ENCODE peak calls at places on chromosomes 4 and X, in six cellular contexts. R is K562, Z is adrenal gland, T is heart left ventricle, D is psoas muscle, I is astrocyte. A is an unnamed sample. For H3K36me3, the result is how much of the 10 kb centered on the place peaks cover.

GRCh38 chr4:84917087-84917821 is 49.2 kb downstream of the WDFY3 start:
- DNase-seq in R (no peak), Z (no peak), T (no peak), D (no peak), I (no peak), A (no peak)

GRCh38 chr4:108166441-108167315 is 2.1 kb downstream of the LEF1 start:
- DNase-seq in R (peak), Z (peak), T (no peak), D (no peak), I (peak), A (no peak)

GRCh38 chrX:73977542-73978169 is 326.3 kb upstream of the ZCCHC13 start:
- DNase-seq in R (no peak), Z (no peak), T (no peak), D (no peak), I (peak), A (no peak)

GRCh38 chr4:90992213-90992612 is 865.0 kb downstream of the CCSER1 start:
- DNase-seq in R (no peak), Z (no peak), T (no peak), D (no peak), I (no peak), A (no peak)

GRCh38 chr4:185535818-185536729 is 767 bp upstream of the PDLIM3 start:
- DNase-seq in R (no peak), Z (no peak), T (peak), D (peak), I (no peak), A (peak)

GRCh38 chr4:10096201-10096975 is 20.2 kb downstream of the WDR1 start:
- DNase-seq in R (peak), Z (peak), T (peak), D (peak), I (peak), A (peak)

GRCh38 chr4:77636902-77637301 is 31.3 kb downstream of the CXCL13 start:
- DNase-seq in R (no peak), Z (no peak), T (no peak), D (no peak), I (peak), A (no peak)

GRCh38 chrX:147917700-147918694 is 6.3 kb downstream of the FMR1 start:
- DNase-seq in R (no peak), Z (no peak), T (no peak), D (no peak), I (peak), A (no peak)

GRCh38 chr4:13527983-13528822 is 16.1 kb downstream of the NKX3-2 start:
- DNase-seq in R (peak), Z (no peak), T (no peak), D (no peak), I (no peak), A (no peak)

GRCh38 chr4:188346171-188346809 is 207.0 kb downstream of the TRIML1 start:
- DNase-seq in R (no peak), Z (no peak), T (no peak), D (no peak), I (no peak), A (no peak)

GRCh38 chr4:38667005-38667771 is 3.2 kb downstream of the KLF3 start:
- DNase-seq in R (peak), Z (peak), T (peak), D (peak), I (peak), A (peak)

GRCh38 chr4:101987623-101988243 is 197.2 kb downstream of the BANK1 start:
- DNase-seq in R (no peak), Z (no peak), T (no peak), D (no peak), I (no peak), A (no peak)

GRCh38 chrX:69149466-69150293 is 15.6 kb downstream of the PJA1 start:
- DNase-seq in R (no peak), Z (no peak), T (no peak), D (no peak), I (no peak), A (no peak)

GRCh38 chrX:136708348-136708747 is 60.4 kb downstream of the CD40LG start:
- DNase-seq in R (peak), Z (no peak), T (no peak), D (no peak), I (no peak), A (no peak)

GRCh38 chr4:47031713-47032404 is 492 bp downstream of the GABRB1 start:
- DNase-seq in R (no peak), Z (no peak), T (peak), D (no peak), I (no peak), A (no peak)

GRCh38 chr4:175253184-175253902 is 335.2 kb downstream of the ADAM29 start:
- DNase-seq in R (no peak), Z (no peak), T (no peak), D (no peak), I (no peak), A (no peak)

GRCh38 chr4:32417113-32417704 is 1697.0 kb downstream of the PCDH7 start:
- DNase-seq in R (no peak), Z (no peak), T (no peak), D (no peak), I (no peak), A (no peak)

GRCh38 chr4:76670631-76671030 is 227.3 kb downstream of the SOWAHB start:
- DNase-seq in R (no peak), Z (no peak), T (no peak), D (no peak), I (no peak), A (no peak)

GRCh38 chrX:150574824-150575409 is 6.5 kb downstream of the MTM1 start:
- DNase-seq in R (no peak), Z (no peak), T (no peak), D (no peak), I (no peak), A (no peak)

GRCh38 chr4:139419388-139419914 is 34.5 kb upstream of the RAB33B start:
- DNase-seq in R (no peak), Z (peak), T (peak), D (no peak), I (peak), A (peak)

GRCh38 chrX:132718411-132718810 is 229.6 kb upstream of the MBNL3 start:
- DNase-seq in R (no peak), Z (no peak), T (no peak), D (no peak), I (no peak), A (no peak)

GRCh38 chr4:149211961-149212360 is 603.7 kb downstream of the IQCM start:
- DNase-seq in R (no peak), Z (no peak), T (no peak), D (no peak), I (peak), A (no peak)

GRCh38 chr4:100907465-100908454 is 389.9 kb upstream of the EMCN start:
- DNase-seq in R (no peak), Z (no peak), T (no peak), D (no peak), I (peak), A (no peak)

GRCh38 chr4:8639777-8640720 is 47.5 kb downstream of the CPZ start:
- DNase-seq in R (no peak), Z (no peak), T (no peak), D (no peak), I (no peak), A (no peak)

GRCh38 chr4:46372878-46373277 is 17.1 kb downstream of the GABRA2 start:
- DNase-seq in R (no peak), Z (no peak), T (no peak), D (no peak), I (no peak), A (no peak)

GRCh38 chr4:87555751-87556619 is 26.8 kb upstream of the SPARCL1 start:
- DNase-seq in R (no peak), Z (peak), T (no peak), D (no peak), I (peak), A (no peak)

DNA sequence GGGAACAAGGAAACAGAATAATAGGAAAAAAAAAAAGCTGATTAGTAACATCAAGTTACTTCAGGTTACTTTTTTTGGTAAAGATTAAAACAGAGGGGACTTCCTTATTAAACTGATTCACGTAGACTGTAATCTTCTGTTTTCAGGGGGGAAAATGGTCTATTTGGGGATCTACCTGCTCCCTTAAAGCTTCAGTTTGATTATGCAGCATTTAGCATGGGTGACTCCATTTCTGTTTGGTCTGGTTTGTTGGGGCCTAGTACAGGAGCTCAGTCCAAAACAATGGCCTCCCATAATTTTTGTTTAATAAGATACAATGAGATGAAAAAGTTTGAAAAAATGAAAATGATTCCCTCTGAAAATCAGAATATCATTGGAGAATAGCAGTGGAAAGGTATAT is 34.6 kb downstream of the TEC start:
- DNase-seq in R (no peak), Z (no peak), T (no peak), D (no peak), I (no peak), A (no peak)
- TF ChIP-seq CTCF in R (no peak), Z (no peak), T (no peak), D (no peak), I (no peak), A (no peak)

DNA sequence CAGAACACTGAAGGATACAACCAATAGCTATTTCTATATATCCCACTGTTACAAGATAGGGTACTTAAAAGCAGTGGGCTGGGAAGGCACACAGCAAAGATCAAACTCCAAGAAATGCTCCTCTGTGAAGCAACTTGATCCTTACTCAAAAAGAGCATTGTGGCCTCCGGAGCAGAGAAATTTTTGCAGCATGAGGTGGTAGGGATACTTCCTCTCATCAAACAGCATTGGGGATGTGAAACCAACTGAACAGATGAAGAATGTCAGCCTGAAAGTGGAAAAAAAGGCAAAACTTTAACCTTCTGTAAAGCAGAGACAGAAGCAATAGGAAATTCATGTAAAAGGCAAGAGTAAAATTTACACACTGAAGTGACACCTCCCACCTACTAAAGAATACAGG is 92.2 kb downstream of the HUWE1 start:
- DNase-seq in R (no peak), Z (no peak), T (no peak), D (no peak), I (peak), A (no peak)
- H3K36me3 ChIP-seq in R (half or more), Z (half or more), T (half or more), D (half or more), I (half or more), A (under half)

GRCh38 chr4:27276322-27277073 is 415.9 kb downstream of the STIM2 start:
- DNase-seq in R (no peak), Z (no peak), T (no peak), D (no peak), I (no peak), A (no peak)
- H3K27ac ChIP-seq in R (no peak), Z (no peak), T (no peak), D (no peak), I (no peak), A (no peak)

GRCh38 chr4:1746265-1746691 is 25.0 kb downstream of the TACC3 start:
- DNase-seq in R (peak), Z (peak), T (peak), D (peak), I (peak), A (peak)

GRCh38 chr4:1744552-1744951 is 23.2 kb downstream of the TACC3 start:
- DNase-seq in R (no peak), Z (no peak), T (no peak), D (no peak), I (no peak), A (no peak)

GRCh38 chr4:1745165-1745564 is 23.8 kb downstream of the TACC3 start:
- DNase-seq in R (no peak), Z (no peak), T (no peak), D (no peak), I (no peak), A (no peak)

GRCh38 chr4:1746919-1747602 is 25.7 kb downstream of the TACC3 start:
- DNase-seq in R (no peak), Z (no peak), T (no peak), D (no peak), I (no peak), A (no peak)

DNA sequence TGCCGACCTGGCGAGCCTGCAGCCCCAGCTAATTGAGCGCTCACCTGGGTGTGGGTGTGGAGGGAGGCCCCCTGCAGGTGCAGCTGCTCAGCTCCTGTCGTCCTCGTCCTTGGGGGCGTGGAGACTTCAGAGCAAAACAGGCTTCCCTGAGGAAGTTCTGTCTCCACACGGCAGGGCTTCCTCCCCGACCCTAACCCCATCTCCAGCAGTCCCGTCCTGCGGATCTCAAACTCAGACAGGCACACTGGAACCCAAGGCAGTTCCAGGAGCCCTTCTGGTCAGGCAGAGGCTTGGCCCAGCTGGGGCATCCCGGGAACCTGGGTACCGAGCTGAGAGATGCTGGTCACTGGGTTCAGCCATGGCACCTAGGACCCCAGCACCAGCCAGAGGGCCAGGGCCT is 24.4 kb downstream of the TACC3 start:
- DNase-seq in R (no peak), Z (no peak), T (no peak), D (no peak), I (no peak), A (no peak)
- TF ChIP-seq CTCF in R (no peak), Z (no peak), T (no peak), D (no peak), I (no peak), A (no peak)

GRCh38 chr4:78722320-78722719 is 53.8 kb upstream of the BMP2K start:
- DNase-seq in R (no peak), Z (no peak), T (no peak), D (no peak), I (no peak), A (no peak)
- H3K36me3 ChIP-seq in R (under half), Z (under half), T (under half), D (under half), I (under half), A (under half)

GRCh38 chr4:151691639-151692442 is 69.0 kb downstream of the GATB start:
- DNase-seq in R (no peak), Z (no peak), T (peak), D (peak), I (no peak), A (no peak)
- H3K27ac ChIP-seq in R (no peak), Z (no peak), T (peak), D (peak), I (no peak), A (no peak)

DNA sequence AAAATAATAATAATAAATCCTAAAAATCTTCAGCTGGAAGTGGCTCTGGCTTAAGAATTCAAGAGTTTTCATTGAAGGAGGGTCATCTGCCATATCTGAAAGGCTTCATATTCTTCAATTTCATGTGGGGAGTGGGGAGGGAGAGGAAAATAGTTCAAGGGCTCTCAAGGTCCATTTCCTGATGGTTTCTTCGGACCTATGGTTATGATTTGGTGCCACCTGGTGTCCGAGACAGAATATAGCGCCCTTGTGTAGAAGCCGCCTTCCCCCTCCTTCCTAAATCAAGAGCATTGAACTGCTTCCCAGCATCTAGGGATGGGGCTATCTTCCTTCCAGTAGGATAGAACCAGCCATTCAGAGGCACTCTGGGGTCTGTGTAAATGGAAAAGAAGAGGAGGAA is 34.3 kb downstream of the NLGN3 start:
- DNase-seq in R (peak), Z (peak), T (peak), D (peak), I (peak), A (peak)
- TF ChIP-seq CTCF in R (peak), Z (peak), T (peak), D (peak), I (peak), A (peak)

DNA sequence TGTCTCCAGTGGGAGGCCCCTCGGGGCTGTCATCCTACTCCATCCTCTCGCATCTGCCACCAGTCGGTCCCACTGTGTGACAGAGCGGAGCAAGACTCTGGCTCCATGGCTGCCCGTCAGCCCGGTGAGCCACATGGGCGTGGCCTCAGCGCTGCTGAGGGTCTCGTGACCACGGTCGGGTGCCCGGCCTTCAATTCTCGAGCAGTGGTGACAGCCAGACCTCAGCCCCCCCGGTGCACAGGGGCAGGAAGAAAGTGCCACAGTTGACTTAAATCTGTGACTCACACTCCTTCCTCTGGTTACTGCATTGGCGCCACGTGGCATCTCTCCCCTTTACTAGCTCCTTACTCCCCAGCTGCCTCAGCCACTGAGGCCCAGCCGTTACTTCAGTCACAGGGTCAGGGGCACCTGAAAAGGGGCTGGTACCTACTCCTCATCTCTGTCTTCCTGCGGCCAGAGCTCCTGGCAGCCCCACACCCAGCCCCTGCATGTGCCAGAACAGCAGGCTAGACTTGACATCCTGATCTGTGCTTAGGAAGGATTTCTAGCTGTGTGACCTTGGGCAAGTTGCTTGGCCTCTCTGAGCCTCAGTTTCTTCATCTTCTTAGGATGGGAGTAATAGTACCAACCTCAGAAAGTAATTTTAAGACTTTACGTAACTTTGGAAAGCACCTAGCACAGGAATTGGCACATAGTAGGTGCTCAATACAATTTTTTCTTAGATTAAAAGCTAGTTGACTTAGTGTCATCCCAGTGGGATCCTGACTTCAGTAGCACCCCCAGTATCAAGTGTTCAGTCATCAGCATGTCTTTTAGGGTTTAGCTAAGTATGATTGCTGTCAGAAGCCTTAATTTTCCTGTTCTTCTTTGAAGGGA is 66.1 kb downstream of the TNIP2 start:
- DNase-seq in R (no peak), Z (peak), T (no peak), D (peak), I (no peak), A (no peak)
- H3K36me3 ChIP-seq in R (half or more), Z (half or more), T (half or more), D (half or more), I (under half), A (under half)